ENCODE peak calls at places on chromosomes 13 and 19, in six cellular contexts. D is gastrocnemius medialis, H is epithelial cell of esophagus, N is HCT116, R is fibroblast of the aortic adventitia, Q is left ventricle myocardium inferior. L is an unnamed sample.

GRCh38 chr13:87810920-87811344 is 139.8 kb downstream of the SLITRK5 start:
- DNase-seq in R (no peak), Q (no peak), H (no peak), N (no peak), D (no peak), L (no peak)

GRCh38 chr13:40613192-40613818 is 53.1 kb downstream of the FOXO1 start:
- DNase-seq in Q (no peak), H (no peak), D (peak), R (no peak), N (no peak), L (no peak)

GRCh38 chr13:38045278-38046048 is 175.9 kb upstream of the TRPC4 start:
- DNase-seq in H (peak), R (peak), Q (no peak), D (no peak), N (no peak), L (peak)

GRCh38 chr13:46181799-46182490 is at the start of gene LCP1:
- DNase-seq in Q (no peak), R (no peak), H (no peak), N (no peak), D (no peak), L (no peak)

GRCh38 chr13:112124100-112124499 is 57.2 kb downstream of the SOX1 start:
- DNase-seq in N (no peak), D (no peak), R (no peak), Q (no peak), H (no peak), L (no peak)

GRCh38 chr19:15288146-15288963 is 44.0 kb downstream of the BRD4 start:
- DNase-seq in R (no peak), D (no peak), H (no peak), N (no peak), Q (no peak), L (peak)

GRCh38 chr13:91329736-91330135 is 17.8 kb upstream of the MIR17HG start:
- DNase-seq in Q (no peak), R (no peak), H (no peak), D (no peak), N (no peak), L (no peak)

GRCh38 chr13:94178625-94179244 is 300.7 kb downstream of the DCT start:
- DNase-seq in R (no peak), N (no peak), D (no peak), H (no peak), Q (no peak), L (no peak)

GRCh38 chr19:38869160-38869835 is 8.8 kb downstream of the RINL start:
- DNase-seq in Q (no peak), H (no peak), R (no peak), D (no peak), N (no peak), L (no peak)

GRCh38 chr13:102812616-102813287 is 13.8 kb downstream of the BIVM start:
- DNase-seq in R (peak), H (peak), N (no peak), Q (no peak), D (no peak), L (no peak)

GRCh38 chr19:46970815-46971214 is 48.8 kb upstream of the NPAS1 start:
- DNase-seq in R (peak), H (peak), N (peak), Q (peak), D (peak), L (peak)

GRCh38 chr13:85725433-85725832 is 73.8 kb downstream of the SLITRK6 start:
- DNase-seq in D (no peak), N (no peak), H (peak), R (no peak), Q (no peak), L (no peak)
- H3K4me3 ChIP-seq in D (no peak), N (no peak), H (no peak), R (no peak), Q (no peak), L (no peak)

GRCh38 chr19:11251650-11252314 is 10.5 kb downstream of the DOCK6 start:
- DNase-seq in R (no peak), D (no peak), H (no peak), N (no peak), Q (no peak), L (no peak)

GRCh38 chr19:11256189-11256588 is 6.1 kb downstream of the DOCK6 start:
- DNase-seq in N (no peak), D (no peak), R (no peak), H (no peak), Q (peak), L (no peak)

GRCh38 chr19:11257827-11258380 is 4.4 kb downstream of the DOCK6 start:
- DNase-seq in D (no peak), R (no peak), H (peak), Q (no peak), N (no peak), L (no peak)

GRCh38 chr19:11252665-11253355 is 9.5 kb downstream of the DOCK6 start:
- DNase-seq in H (no peak), D (no peak), R (no peak), Q (no peak), N (no peak), L (no peak)

DNA sequence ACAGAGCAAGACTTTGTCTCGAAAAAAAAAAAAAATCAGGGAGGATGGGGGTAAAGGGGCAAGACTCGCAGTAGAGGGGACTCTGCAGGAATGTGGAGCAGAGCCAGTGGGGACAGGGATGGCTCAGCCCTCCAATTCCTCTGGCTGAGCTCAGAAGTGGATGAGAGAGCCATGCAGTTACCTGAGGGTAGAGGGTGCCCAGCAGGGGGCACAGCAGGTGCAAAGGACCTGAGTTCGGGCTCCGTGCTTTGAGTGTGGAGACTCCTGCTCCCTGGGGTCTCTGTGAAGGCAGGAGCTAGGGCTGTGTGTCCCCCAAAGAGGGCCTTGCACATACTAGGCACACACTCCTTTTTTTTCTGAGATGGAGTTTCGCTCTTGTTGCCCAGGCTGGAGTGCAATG is 7.7 kb downstream of the DOCK6 start:
- DNase-seq in H (no peak), Q (no peak), D (no peak), N (no peak), R (no peak), L (no peak)
- TF ChIP-seq CTCF in H (peak), Q (peak), D (no peak), N (peak), R (no peak), L (no peak)

DNA sequence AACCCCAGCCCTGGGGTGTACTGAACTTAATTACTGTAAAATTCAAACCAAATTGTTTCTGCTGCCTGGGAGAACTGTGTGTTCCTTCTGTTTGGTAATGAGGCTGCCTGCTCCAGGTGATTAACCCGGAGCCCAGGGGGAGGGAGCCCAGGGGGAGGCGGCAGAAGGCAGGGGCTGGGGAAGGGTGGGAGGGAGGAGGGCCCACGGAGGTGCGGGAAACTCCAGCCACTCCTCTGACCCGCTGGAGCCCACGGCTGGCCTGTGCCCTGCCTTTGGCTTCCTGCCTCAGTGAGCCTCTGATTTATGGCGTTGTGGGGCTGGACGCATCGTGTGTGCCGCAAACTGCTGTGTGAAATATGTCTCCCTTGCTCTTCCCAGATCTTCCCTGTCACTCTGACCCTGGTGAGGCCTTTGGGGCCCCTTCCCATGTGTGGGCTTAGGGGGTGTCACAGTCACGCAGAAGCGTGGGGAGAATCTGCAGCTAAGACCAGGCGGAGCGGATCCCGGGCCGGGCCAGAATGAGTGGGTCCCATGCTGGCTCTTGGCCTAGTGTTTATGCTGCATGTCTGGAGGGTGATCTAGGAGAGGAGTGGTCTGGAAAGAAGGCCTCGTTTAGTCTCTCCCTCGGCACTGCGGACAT is 122.8 kb downstream of the KDM4B start:
- DNase-seq in N (no peak), D (no peak), Q (no peak), R (no peak), H (no peak), L (no peak)
- H3K4me3 ChIP-seq in N (no peak), D (peak), Q (no peak), R (no peak), H (no peak), L (no peak)

GRCh38 chr13:73599232-73600128 is 534.7 kb downstream of the KLF12 start:
- DNase-seq in N (no peak), H (peak), D (no peak), R (no peak), Q (no peak), L (no peak)
- TF ChIP-seq CTCF in N (no peak), H (no peak), D (no peak), R (no peak), Q (no peak), L (no peak)

DNA sequence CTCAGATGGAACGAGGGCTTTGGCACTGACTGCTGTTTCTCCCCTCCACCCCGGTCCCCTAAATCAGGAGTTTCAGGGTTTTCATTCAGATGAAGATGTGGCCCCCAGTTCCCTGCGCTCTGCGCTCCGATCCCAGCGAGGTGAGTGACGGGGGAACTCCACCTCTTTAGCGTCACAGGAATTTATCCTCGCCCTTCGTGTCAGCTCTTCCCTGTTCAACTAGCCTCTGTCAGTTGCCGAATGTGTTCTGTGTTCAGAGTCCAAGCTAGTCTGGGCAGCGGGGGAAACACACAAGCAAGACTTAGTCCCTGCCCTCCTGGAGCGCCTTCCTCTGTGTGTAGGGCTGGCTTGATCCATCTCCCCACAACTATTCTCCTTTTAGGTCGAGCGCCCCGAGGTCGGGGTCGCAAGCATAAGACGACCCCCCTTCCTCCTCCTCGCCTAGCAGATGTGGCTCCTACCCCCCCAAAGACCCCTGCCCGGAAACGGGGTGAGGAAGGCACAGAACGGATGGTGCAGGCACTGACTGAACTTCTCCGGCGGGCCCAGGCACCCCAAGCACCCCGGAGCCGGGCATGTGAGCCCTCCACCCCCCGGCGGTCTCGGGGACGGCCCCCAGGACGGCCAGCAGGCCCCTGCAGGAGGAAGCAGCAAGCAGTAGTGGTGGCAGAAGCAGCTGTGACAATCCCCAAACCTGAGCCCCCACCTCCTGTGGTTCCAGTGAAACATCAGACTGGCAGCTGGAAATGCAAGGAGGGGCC is 1.8 kb downstream of the KMT2B start:
- DNase-seq in N (no peak), H (no peak), Q (no peak), D (no peak), R (no peak), L (no peak)
- H3K4me3 ChIP-seq in N (peak), H (peak), Q (peak), D (peak), R (peak), L (peak)

GRCh38 chr13:28678809-28679208 is 19.9 kb downstream of the POMP start:
- DNase-seq in D (no peak), H (no peak), R (no peak), Q (no peak), N (no peak), L (no peak)
- TF ChIP-seq CTCF in D (no peak), H (no peak), R (peak), Q (no peak), N (no peak), L (peak)

GRCh38 chr19:42270346-42271044 is 1.4 kb downstream of the CIC start:
- DNase-seq in Q (no peak), N (no peak), H (peak), R (peak), D (no peak), L (no peak)
- H3K4me3 ChIP-seq in Q (peak), N (peak), H (peak), R (peak), D (peak), L (peak)

DNA sequence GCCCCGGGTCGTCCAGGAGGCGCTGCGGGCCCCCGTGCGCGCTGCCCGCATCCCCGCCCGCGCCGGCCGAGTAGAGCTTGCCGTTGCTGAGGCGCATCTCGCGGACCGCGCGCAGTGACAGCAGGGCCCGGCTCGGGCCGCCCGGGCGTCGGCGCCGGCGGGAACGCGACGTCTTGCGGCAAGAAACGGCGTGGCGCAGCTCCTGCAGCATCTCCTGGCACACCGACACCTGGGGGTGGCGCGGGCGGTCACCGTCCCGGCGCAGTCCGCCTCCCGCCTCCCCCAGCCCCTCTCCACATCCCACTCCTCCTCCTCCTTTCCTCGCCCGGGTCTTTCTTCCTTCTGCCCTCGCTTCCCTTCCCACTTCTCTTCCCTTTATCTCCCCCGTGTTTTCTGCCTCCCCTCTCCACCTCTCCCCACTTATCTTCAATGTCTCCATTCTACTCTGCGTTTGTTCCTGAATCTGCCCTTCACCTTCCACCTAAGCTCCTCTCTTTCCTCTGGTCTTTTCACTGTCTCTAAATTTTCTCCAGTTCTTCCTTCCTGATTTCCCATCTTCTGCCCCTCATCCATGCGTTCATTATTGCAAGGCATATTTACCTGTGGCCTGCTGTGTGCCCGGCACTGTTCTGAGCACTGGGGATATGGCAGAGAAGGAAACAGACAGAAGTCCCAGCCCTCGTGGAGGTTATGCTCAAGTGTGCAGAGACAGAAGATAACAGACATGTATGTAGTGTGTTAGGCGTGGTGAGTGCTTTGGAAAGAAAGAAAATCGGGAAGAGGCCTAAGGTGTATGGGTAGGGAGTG is 5.2 kb upstream of the ATP1A3 start:
- DNase-seq in Q (no peak), N (no peak), D (no peak), H (peak), R (no peak), L (no peak)
- TF ChIP-seq CTCF in Q (no peak), N (no peak), D (no peak), H (no peak), R (no peak), L (no peak)

GRCh38 chr19:34180273-34180672 is 8.0 kb downstream of the LSM14A start:
- DNase-seq in D (no peak), R (no peak), Q (no peak), N (no peak), H (no peak), L (no peak)
- H3K4me3 ChIP-seq in D (no peak), R (no peak), Q (no peak), N (no peak), H (no peak), L (no peak)

GRCh38 chr13:27770809-27771208 is 21.5 kb upstream of the GSX1 start:
- DNase-seq in R (peak), D (no peak), N (peak), Q (no peak), H (peak), L (peak)
- TF ChIP-seq CTCF in R (peak), D (no peak), N (peak), Q (peak), H (peak), L (peak)

L was measured in HFF-Myc.